ENCODE peak calls at places on chromosomes 4 and X, in seven cellular contexts. Z is heart right ventricle, U is HCT116, V is upper lobe of right lung, M is left ventricle myocardium inferior, C is A549, N is right lobe of liver. B is an unnamed sample.

GRCh38 chr4:7328913-7329638 is 105.7 kb downstream of the PSAPL1 start:
- DNase-seq in Z (peak; percentile 63), U (peak; percentile 67), V (peak; percentile 79), M (peak; percentile 58), C (peak; percentile 75), N (no peak), B (no peak)

GRCh38 chrX:100948557-100948956 is 19.8 kb upstream of the XKRX start:
- DNase-seq in Z (no peak), U (no peak), V (no peak), M (no peak), C (no peak), N (no peak), B (no peak)

GRCh38 chrX:109672239-109672638 is 47.3 kb upstream of the KCNE5 start:
- DNase-seq in Z (no peak), U (no peak), V (no peak), M (no peak), C (no peak), N (no peak), B (no peak)

GRCh38 chr4:151045907-151046306 is 30.8 kb upstream of the LRBA start:
- DNase-seq in Z (no peak), U (peak; percentile 21), V (no peak), M (no peak), C (no peak), N (no peak), B (peak; percentile 47)

GRCh38 chr4:24510091-24510490 is 74.3 kb downstream of the DHX15 start:
- DNase-seq in Z (no peak), U (no peak), V (no peak), M (no peak), C (no peak), N (no peak), B (no peak)

GRCh38 chr4:186900232-186900900 is 176.7 kb upstream of the FAT1 start:
- DNase-seq in Z (no peak), U (no peak), V (no peak), M (no peak), C (peak; percentile 29), N (no peak), B (no peak)

GRCh38 chr4:3765271-3766206 is 646 bp upstream of the ADRA2C start:
- DNase-seq in Z (peak; percentile 31), U (no peak), V (no peak), M (peak; percentile 26), C (peak; percentile 42), N (peak; percentile 40), B (peak; percentile 81)

GRCh38 chr4:107896158-107896645 is 35.1 kb upstream of the CYP2U1 start:
- DNase-seq in Z (no peak), U (peak; percentile 92), V (no peak), M (no peak), C (peak; percentile 44), N (no peak), B (no peak)

GRCh38 chr4:110970642-110971041 is 347.8 kb upstream of the PITX2 start:
- DNase-seq in Z (no peak), U (peak; percentile 65), V (no peak), M (no peak), C (peak; percentile 4), N (peak; percentile 35), B (peak; percentile 69)

GRCh38 chrX:23503835-23504539 is 163.3 kb upstream of the PRDX4 start:
- DNase-seq in Z (peak; percentile 62), U (peak; percentile 79), V (peak; percentile 78), M (peak; percentile 68), C (peak; percentile 51), N (peak; percentile 80), B (peak; percentile 65)

GRCh38 chrX:78747471-78747870 is at the start of gene LPAR4:
- DNase-seq in Z (no peak), U (no peak), V (no peak), M (no peak), C (no peak), N (no peak), B (no peak)

GRCh38 chrX:27671234-27671633 is 81.1 kb downstream of the DCAF8L2 start:
- DNase-seq in Z (no peak), U (no peak), V (no peak), M (no peak), C (no peak), N (no peak), B (no peak)

GRCh38 chr4:20544645-20545044 is 155.6 kb upstream of the PACRGL start:
- DNase-seq in Z (no peak), U (peak; percentile 8), V (no peak), M (no peak), C (peak; percentile 3), N (no peak), B (no peak)

GRCh38 chr4:950136-951020 is 18.1 kb downstream of the TMEM175 start:
- DNase-seq in Z (no peak), U (no peak), V (peak; percentile 53), M (no peak), C (no peak), N (no peak), B (no peak)

GRCh38 chr4:61375316-61375715 is 175.2 kb downstream of the ADGRL3 start:
- DNase-seq in Z (no peak), U (no peak), V (no peak), M (no peak), C (no peak), N (no peak), B (no peak)

GRCh38 chr4:161133877-161134276 is 1029.9 kb downstream of the FSTL5 start:
- DNase-seq in Z (no peak), U (no peak), V (no peak), M (no peak), C (no peak), N (no peak), B (no peak)

GRCh38 chr4:101126044-101126443 is 221.3 kb downstream of the PPP3CA start:
- DNase-seq in Z (no peak), U (no peak), V (no peak), M (no peak), C (no peak), N (no peak), B (no peak)

GRCh38 chr4:30904593-30904992 is 184.4 kb downstream of the PCDH7 start:
- DNase-seq in Z (no peak), U (no peak), V (no peak), M (no peak), C (no peak), N (no peak), B (no peak)

GRCh38 chr4:76547167-76547760 is 112.2 kb downstream of the SHROOM3 start:
- DNase-seq in Z (no peak), U (no peak), V (no peak), M (no peak), C (no peak), N (no peak), B (no peak)

DNA sequence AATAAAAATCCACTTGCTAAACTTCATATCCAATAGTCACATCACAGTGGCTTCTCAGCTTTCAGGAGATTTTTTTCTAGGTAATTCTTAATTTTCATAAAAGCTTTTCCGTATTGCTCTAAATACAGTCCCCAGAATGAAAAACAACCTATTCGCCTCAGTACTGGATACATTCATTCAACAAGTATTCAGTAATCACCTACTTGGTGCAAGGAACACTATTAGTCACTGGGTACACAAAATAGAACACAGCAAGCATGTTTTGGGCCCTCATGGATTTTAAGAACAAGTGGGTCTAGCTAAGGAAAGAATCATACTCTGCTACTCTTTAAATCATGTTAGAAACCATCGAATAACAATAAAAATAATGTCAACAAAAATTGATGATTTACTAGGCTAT is 2.8 kb upstream of the BEX3 start:
- DNase-seq in Z (no peak), U (no peak), V (no peak), M (no peak), C (peak; percentile 40), N (no peak), B (no peak)
- H3K4me1 ChIP-seq in Z (no peaks in the 10 kb centered on the region), U (peaks cover 2% of the 10 kb centered on the region), V (no peaks in the 10 kb centered on the region), M (no peaks in the 10 kb centered on the region), C (peaks cover 32% of the 10 kb centered on the region), N (no peaks in the 10 kb centered on the region), B (no peaks in the 10 kb centered on the region)

GRCh38 chrX:49070988-49071387 is 2.8 kb downstream of the PRAF2 start:
- DNase-seq in Z (no peak), U (no peak), V (no peak), M (no peak), C (no peak), N (no peak), B (no peak)

GRCh38 chrX:49072712-49073095 is 1.1 kb downstream of the PRAF2 start:
- DNase-seq in Z (no peak), U (no peak), V (no peak), M (no peak), C (no peak), N (no peak), B (no peak)

GRCh38 chrX:49073641-49074575 is at the start of gene PRAF2:
- DNase-seq in Z (peak; percentile 90), U (peak; percentile 66), V (peak; percentile 95), M (peak; percentile 93), C (peak; percentile 94), N (peak; percentile 92), B (peak; percentile 92)

GRCh38 chrX:49069038-49069437 is 4.8 kb downstream of the PRAF2 start:
- DNase-seq in Z (no peak), U (no peak), V (no peak), M (no peak), C (no peak), N (no peak), B (no peak)

DNA sequence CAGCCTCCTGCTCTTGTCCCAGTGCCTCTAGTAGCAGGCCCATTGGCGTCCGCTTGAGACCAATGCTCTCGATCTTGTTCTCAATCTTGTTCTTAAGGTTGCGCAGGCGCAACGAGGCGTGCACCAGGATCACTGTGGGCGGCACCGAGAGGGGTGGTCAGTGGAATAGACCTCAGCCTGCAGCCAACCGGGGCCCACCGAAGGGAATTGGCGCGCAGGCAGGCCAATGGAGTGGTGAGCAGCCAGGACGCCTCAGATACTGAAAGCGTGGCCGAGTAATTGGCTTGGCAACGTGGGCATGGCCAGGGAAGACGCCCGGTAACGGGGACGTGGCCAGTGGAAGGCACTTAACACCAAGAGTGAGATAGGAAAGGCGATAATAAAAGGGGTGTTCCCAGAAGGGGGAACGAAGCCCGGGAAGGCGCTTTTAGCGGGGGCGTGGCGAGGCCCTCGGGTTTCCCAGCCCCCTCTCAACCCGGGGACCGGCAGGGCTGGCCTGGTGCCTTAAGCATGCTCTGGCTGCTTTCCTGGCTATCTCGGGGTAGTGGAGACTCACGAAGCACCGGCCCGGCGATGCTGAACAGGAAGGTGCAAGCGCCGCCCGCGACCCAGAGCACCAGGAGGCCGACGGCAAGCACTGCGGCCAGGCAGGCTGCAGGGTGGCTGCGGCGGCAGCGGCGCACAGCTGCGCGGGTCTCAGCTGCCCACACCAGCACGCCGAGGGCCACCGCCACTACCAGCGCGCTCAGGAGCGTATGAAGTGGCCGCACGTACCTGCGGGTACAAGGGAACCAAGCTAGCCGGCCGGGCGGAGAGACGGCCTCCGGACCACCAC is 1.7 kb downstream of the PRAF2 start:
- DNase-seq in Z (peak; percentile 74), U (no peak), V (peak; percentile 89), M (peak; percentile 72), C (no peak), N (no peak), B (no peak)
- H3K4me3 ChIP-seq in Z (peak overlapping the region; percentile 14), U (no peak overlapping the region), V (peak overlapping the region; percentile 31), M (peak overlapping the region; percentile 70), C (no peak overlapping the region), N (no peak overlapping the region), B (peak overlapping the region; percentile 76)

DNA sequence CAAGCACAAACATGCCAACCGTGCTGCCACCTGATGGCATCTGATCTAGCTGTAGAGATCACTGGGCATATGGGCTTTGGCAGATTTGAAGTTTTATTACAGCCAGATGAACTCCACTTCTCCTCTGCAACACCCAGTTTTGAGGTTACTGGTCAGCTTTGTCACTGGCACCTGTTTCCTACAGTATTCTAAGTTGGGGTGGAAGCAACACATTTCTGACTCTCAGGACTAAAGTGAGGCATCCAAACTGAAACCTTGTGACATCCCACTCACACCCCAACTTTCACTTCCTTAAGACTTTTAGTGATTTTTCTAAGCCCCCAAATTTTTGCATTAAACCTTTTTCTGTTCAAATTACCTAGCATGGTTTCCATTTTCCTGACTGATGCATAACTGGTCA is 115.1 kb upstream of the PCDH18 start:
- DNase-seq in Z (no peak), U (no peak), V (no peak), M (no peak), C (no peak), N (no peak), B (no peak)
- TF ChIP-seq CTCF in Z (no peak), U (no peak), V (no peak), M (no peak), C (no peak), N (no peak), B (no peak)

GRCh38 chr4:169665039-169665732 is 44.8 kb downstream of the CLCN3 start:
- DNase-seq in Z (no peak), U (no peak), V (no peak), M (no peak), C (no peak), N (no peak), B (no peak)
- H3K4me1 ChIP-seq in Z (no peaks in the 10 kb centered on the region), U (peaks cover 10% of the 10 kb centered on the region), V (peaks cover 15% of the 10 kb centered on the region), M (peaks cover 40% of the 10 kb centered on the region), C (peaks cover 33% of the 10 kb centered on the region), N (peaks cover 5% of the 10 kb centered on the region), B (peaks cover 13% of the 10 kb centered on the region)